ENCODE peak calls at places on chromosomes 4 and X, in four cellular contexts. R is tibial nerve; S is CD8-positive, alpha-beta memory T cell; L is sigmoid colon. X is an unnamed sample.

GRCh38 chr4:161894014-161894413 is 269.8 kb downstream of the FSTL5 start:
- DNase-seq in S (no peak), R (no peak), L (no peak), X (no peak)

GRCh38 chr4:28723371-28723770 is 1862.7 kb downstream of the STIM2 start:
- DNase-seq in R (no peak), S (no peak), L (no peak), X (no peak)

GRCh38 chrX:149682031-149682430 is 29.8 kb upstream of the MAGEA11 start:
- DNase-seq in S (no peak), L (no peak), R (no peak), X (no peak)

GRCh38 chr4:87853108-87853507 is 20.3 kb downstream of the MEPE start:
- DNase-seq in L (no peak), R (no peak), S (no peak), X (no peak)

GRCh38 chr4:18464160-18464559 is 442.6 kb upstream of the LCORL start:
- DNase-seq in S (no peak), L (no peak), R (no peak), X (no peak)

GRCh38 chr4:26015133-26015651 is 101.2 kb downstream of the SMIM20 start:
- DNase-seq in L (peak), S (no peak), R (peak), X (no peak)

GRCh38 chrX:134484039-134484438 is 24.1 kb downstream of the HPRT1 start:
- DNase-seq in L (no peak), R (no peak), S (no peak), X (no peak)

GRCh38 chr4:57157611-57158137 is 47.5 kb upstream of the IGFBP7 start:
- DNase-seq in L (no peak), S (no peak), R (no peak), X (no peak)

GRCh38 chr4:156475322-156475721 is 496.3 kb downstream of the PDGFC start:
- DNase-seq in L (no peak), S (no peak), R (no peak), X (no peak)

GRCh38 chr4:40719008-40719623 is 30.6 kb upstream of the NSUN7 start:
- DNase-seq in S (no peak), R (no peak), L (no peak), X (no peak)

GRCh38 chr4:144648042-144648441 is 2.1 kb downstream of the HHIP start:
- DNase-seq in R (no peak), S (no peak), L (no peak), X (no peak)

GRCh38 chrX:137748827-137749226 is 182.9 kb downstream of the ZIC3 start:
- DNase-seq in R (no peak), L (no peak), S (no peak), X (no peak)

GRCh38 chrX:47098746-47099145 is 20.5 kb downstream of the RGN start:
- DNase-seq in R (no peak), L (no peak), S (no peak), X (no peak)

GRCh38 chr4:53015681-53016080 is 153.6 kb downstream of the RASL11B start:
- DNase-seq in L (peak), S (no peak), R (no peak), X (no peak)

GRCh38 chr4:101346562-101347266 is 612 bp downstream of the PPP3CA start:
- DNase-seq in R (peak), S (peak), L (peak), X (no peak)

GRCh38 chrX:54479471-54480122 is 16.4 kb downstream of the FGD1 start:
- DNase-seq in R (no peak), L (no peak), S (no peak), X (no peak)

GRCh38 chr4:793941-794621 is 31.8 kb downstream of the CPLX1 start:
- DNase-seq in L (no peak), S (no peak), R (peak), X (peak)

GRCh38 chr4:794911-795725 is 30.8 kb downstream of the CPLX1 start:
- DNase-seq in S (no peak), R (peak), L (no peak), X (peak)

GRCh38 chr4:796206-796605 is 29.7 kb downstream of the CPLX1 start:
- DNase-seq in S (no peak), L (no peak), R (no peak), X (no peak)

GRCh38 chr4:795726-796119 is 30.2 kb downstream of the CPLX1 start:
- DNase-seq in S (no peak), R (no peak), L (no peak), X (no peak)

GRCh38 chr4:797066-797465 is 28.9 kb downstream of the CPLX1 start:
- DNase-seq in L (no peak), R (no peak), S (no peak), X (no peak)
- H3K27ac ChIP-seq in L (no peak), R (no peak), S (no peak), X (no peak)

DNA sequence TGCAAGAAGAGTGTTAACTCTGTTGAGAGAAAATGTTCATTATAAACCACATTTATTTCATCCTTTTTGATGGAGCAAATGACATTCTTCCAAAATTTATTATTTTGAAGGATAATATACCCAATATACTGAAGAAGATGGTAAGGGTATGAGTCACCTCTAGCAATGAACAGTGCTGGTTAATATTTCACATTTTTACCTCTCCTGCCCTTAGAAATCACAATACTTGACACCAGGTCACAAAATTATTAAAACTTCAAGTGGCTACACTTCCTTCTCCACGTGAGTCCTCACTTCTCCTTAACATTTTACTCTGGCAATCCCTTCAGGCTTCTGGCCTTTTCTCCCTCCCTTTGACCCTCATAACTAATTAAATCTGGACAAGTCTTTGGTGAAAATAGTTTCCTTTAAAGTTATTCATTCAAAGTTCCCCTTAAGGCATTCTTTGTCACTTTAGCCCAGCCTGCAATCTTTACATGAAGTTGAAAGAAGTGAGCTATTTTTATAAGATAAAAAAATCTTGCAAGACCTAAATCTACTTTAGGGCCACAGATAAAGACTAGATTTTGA is 190.4 kb downstream of the UNC5C start:
- DNase-seq in S (no peak), L (no peak), R (no peak), X (no peak)
- H3K27ac ChIP-seq in S (no peak), L (no peak), R (no peak), X (no peak)

GRCh38 chrX:116240446-116240845 is 69.9 kb downstream of the AGTR2 start:
- DNase-seq in L (no peak), R (no peak), S (no peak), X (no peak)
- H3K27ac ChIP-seq in L (no peak), R (no peak), S (no peak), X (no peak)

DNA sequence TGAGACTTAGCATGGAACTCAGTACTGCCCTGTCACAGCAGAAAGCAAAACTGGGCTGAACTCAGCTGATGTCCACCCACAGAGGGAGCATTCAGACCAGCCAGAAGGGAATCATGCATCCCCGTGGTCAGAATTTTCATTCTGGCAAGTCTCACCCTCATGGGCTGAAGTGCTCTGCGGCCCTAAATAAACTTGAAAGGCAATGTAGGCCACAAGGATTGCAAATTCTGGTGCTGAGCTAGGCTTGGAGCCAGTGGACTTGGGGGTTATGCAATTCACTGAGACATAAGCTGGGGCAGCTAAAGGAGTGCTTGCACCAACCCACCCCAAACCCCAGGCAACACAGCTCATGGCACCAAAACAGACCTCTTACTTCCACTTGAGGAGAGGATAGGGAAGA is 494.1 kb downstream of the GABRG1 start:
- DNase-seq in L (no peak), R (no peak), S (no peak), X (no peak)
- H3K27ac ChIP-seq in L (no peak), R (no peak), S (no peak), X (no peak)

GRCh38 chr4:111618908-111619307 is 526.3 kb upstream of the FAM241A start:
- DNase-seq in L (no peak), S (no peak), R (no peak), X (no peak)
- H3K27ac ChIP-seq in L (no peak), S (no peak), R (no peak), X (no peak)

GRCh38 chr4:22478426-22478825 is 37.4 kb downstream of the ADGRA3 start:
- DNase-seq in S (no peak), L (no peak), R (no peak), X (no peak)

GRCh38 chr4:22477794-22478182 is 38.1 kb downstream of the ADGRA3 start:
- DNase-seq in R (no peak), S (no peak), L (no peak), X (no peak)

GRCh38 chr4:22477136-22477793 is 38.6 kb downstream of the ADGRA3 start:
- DNase-seq in L (no peak), S (no peak), R (no peak), X (no peak)

GRCh38 chr4:22474636-22475310 is 41.1 kb downstream of the ADGRA3 start:
- DNase-seq in L (no peak), R (no peak), S (no peak), X (no peak)

DNA sequence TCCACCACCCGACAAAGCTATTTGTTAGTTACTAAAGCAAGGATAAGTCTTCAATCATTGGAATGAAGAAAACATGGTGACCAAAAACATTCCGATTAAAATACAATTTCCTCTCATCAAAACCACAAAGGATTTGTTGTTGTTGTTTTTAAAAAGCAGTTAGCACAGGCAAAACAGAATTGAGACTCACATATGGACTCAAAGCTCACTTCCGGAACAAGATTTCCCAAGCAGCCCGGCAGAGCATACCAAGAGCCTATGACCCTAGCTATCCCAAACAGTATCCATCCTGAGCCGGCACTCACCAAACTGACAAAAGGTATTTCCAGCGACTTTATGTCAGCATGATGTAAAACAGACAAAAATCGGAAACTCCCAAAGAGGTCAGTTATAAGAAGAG is 39.9 kb downstream of the ADGRA3 start:
- DNase-seq in L (no peak), S (no peak), R (no peak), X (no peak)
- H3K27ac ChIP-seq in L (no peak), S (no peak), R (no peak), X (no peak)

GRCh38 chrX:123081766-123082165 is 102.3 kb upstream of the GRIA3 start:
- DNase-seq in L (no peak), S (no peak), R (no peak), X (no peak)
- H3K27ac ChIP-seq in L (no peak), S (no peak), R (no peak), X (no peak)